ENCODE peak calls at places on chromosomes 11 and 22, in ten cellular contexts. D is thoracic aorta, A is psoas muscle, P is PC-3, U is K562, M is pancreas, Y is sigmoid colon, R is brain microvascular endothelial cell, I is RWPE2, S is uterus. X is an unnamed sample.

GRCh38 chr11:18615628-18616392 is 16.2 kb downstream of the MISFA start:
- DNase-seq in D (no peak), A (no peak), P (no peak), U (no peak), M (no peak), Y (no peak), R (no peak), I (no peak), S (no peak), X (no peak)

GRCh38 chr11:71059662-71060061 is 192.7 kb downstream of the SHANK2 start:
- DNase-seq in D (no peak), A (no peak), P (no peak), U (no peak), M (no peak), Y (no peak), R (no peak), I (no peak), S (no peak), X (no peak)

GRCh38 chr11:66335531-66336233 is 552 bp downstream of the RIN1 start:
- DNase-seq in D (no peak), A (peak), P (peak), U (no peak), M (peak), Y (peak), R (peak), I (no peak), S (peak), X (no peak)

GRCh38 chr11:134207538-134208239 is 16.1 kb downstream of the NCAPD3 start:
- DNase-seq in D (no peak), A (peak), P (peak), U (no peak), M (peak), Y (no peak), R (no peak), I (no peak), S (peak), X (no peak)

GRCh38 chr11:1917523-1918435 is 1.7 kb upstream of the TNNT3 start:
- DNase-seq in D (no peak), A (peak), P (no peak), U (peak), M (peak), Y (no peak), R (no peak), I (no peak), S (peak), X (no peak)

GRCh38 chr11:63536669-63537292 is at the start of gene PLAAT4:
- DNase-seq in D (no peak), A (peak), P (peak), U (no peak), M (peak), Y (peak), R (peak), I (no peak), S (peak), X (peak)

GRCh38 chr11:30586251-30587144 is at the start of gene MPPED2:
- DNase-seq in D (no peak), A (peak), P (no peak), U (peak), M (peak), Y (peak), R (no peak), I (no peak), S (peak), X (no peak)

GRCh38 chr11:122727101-122727929 is 71.8 kb downstream of the UBASH3B start:
- DNase-seq in D (no peak), A (no peak), P (no peak), U (no peak), M (no peak), Y (no peak), R (no peak), I (no peak), S (no peak), X (no peak)

GRCh38 chr11:121723261-121723741 is 270.5 kb upstream of the SORL1-AS1 start:
- DNase-seq in D (peak), A (no peak), P (no peak), U (no peak), M (peak), Y (peak), R (peak), I (no peak), S (peak), X (no peak)

DNA sequence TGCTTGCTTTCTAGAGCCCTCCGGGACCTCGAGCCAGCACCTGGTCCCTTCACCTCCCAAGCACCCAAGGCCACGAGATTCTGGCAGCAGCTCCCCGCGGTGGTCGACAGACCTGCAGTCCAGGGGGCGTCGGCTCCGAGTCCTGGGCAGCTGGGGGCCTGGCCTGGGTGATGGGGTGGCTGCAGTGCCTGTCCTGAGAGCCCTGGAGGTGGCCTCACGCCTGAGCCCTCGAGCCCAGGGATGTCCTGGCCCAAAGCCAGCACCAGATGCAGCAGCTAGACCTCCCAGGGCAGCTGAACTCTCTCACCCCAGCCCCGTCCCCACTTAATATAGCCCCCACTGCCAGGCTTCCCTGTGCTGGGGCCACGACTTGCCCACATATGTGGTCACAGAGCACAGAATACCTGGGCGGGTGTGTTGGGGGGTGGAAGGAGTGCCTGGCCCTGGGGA is 6.6 kb downstream of the LMNTD2 start:
- DNase-seq in D (no peak), A (no peak), P (no peak), U (no peak), M (no peak), Y (no peak), R (no peak), I (no peak), S (no peak), X (no peak)
- H3K27ac ChIP-seq in D (no peak), A (no peak), P (no peak), U (no peak), M (no peak), Y (no peak), R (no peak), I (no peak), S (no peak), X (no peak)

GRCh38 chr11:61671527-61671926 is 8.7 kb upstream of the DAGLA start:
- DNase-seq in D (no peak), A (no peak), P (peak), U (peak), M (no peak), Y (no peak), R (no peak), I (no peak), S (no peak), X (no peak)
- TF ChIP-seq CTCF in D (no peak), A (no peak), P (peak), U (peak), M (peak), Y (no peak), R (peak), I (peak), S (no peak), X (peak)

GRCh38 chr22:37983860-37984791 is at the start of gene SOX10:
- DNase-seq in D (no peak), A (no peak), P (no peak), U (no peak), M (no peak), Y (no peak), R (no peak), I (no peak), S (no peak), X (no peak)
- H3K27ac ChIP-seq in D (no peak), A (no peak), P (no peak), U (no peak), M (no peak), Y (peak), R (no peak), I (no peak), S (no peak), X (no peak)

DNA sequence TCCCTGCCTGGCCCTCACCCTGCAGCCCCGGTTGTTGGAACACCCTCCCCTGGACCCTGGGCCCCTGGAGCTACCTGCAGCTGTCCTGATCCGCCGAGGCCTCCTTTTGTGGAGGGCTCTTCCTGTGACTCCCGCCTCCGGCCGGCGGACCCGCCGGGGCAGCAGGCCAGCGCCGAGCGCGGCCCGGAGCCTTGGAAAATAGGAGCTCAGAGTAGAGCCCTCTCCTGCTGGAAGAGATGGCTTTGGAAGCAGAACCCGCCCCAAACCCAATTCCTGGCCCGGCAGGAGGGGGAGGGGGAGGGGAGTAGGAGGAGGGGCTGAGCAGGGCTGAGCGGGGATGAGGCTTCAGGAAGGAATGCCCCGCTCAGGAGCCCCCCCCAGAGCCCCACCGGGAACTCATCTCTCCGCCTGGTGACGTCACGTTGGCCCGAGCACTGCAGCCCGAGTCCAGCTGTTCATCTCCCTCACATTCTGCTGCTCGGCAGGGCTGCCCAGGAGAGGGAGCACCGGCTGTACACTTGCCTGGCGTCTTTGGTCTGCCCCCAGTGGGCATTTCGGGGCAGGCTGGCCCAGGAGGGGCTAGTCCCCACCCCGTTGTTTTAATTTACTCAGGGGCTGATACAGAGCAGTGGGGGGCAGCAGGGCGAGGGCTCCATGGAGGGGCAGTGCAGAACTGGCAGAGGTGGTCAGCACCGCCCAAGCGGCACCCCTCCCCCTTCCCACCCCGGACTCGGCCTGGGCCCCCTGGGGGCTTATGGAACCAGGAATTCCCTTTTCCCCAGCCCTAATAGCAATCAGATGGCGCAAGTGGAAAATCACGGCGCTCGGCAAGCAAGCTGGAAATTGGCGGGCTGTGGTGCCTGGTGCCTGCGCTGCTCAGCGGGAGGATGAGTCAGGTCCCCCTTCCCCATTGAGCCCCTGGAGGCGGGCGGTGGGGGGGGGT is at the start of gene MRGPRF:
- DNase-seq in D (peak), A (peak), P (peak), U (peak), M (no peak), Y (peak), R (peak), I (no peak), S (peak), X (peak)
- TF ChIP-seq CTCF in D (peak), A (peak), P (peak), U (peak), M (no peak), Y (peak), R (peak), I (peak), S (peak), X (peak)

GRCh38 chr11:45022294-45023064 is 71.8 kb upstream of the TP53I11 start:
- DNase-seq in D (no peak), A (no peak), P (peak), U (no peak), M (no peak), Y (no peak), R (no peak), I (no peak), S (no peak), X (peak)
- H3K27ac ChIP-seq in D (no peak), A (peak), P (no peak), U (no peak), M (no peak), Y (peak), R (no peak), I (no peak), S (no peak), X (peak)

X was measured in right atrium auricular region.